ENCODE peak calls at places on chromosomes 3 and 15, in five cellular contexts. F, Q, A, M and B are unnamed samples.

GRCh38 chr3:67699877-67700276 is 45.5 kb upstream of the SUCLG2 start:
- DNase-seq in M (no peak), Q (no peak), F (no peak), A (no peak), B (no peak)

GRCh38 chr15:90000175-90000923 is 775 bp upstream of the ZNF710 start:
- DNase-seq in A (peak), Q (peak), F (peak), M (no peak), B (peak)

GRCh38 chr3:48560648-48561018 is 2.9 kb downstream of the UCN2 start:
- DNase-seq in M (no peak), F (peak), Q (no peak), A (no peak), B (no peak)

GRCh38 chr3:196645091-196645490 is 5.6 kb downstream of the NRROS start:
- DNase-seq in Q (no peak), M (no peak), F (no peak), A (no peak), B (no peak)

GRCh38 chr3:49007771-49008528 is 759 bp downstream of the WDR6 start:
- DNase-seq in A (peak), Q (peak), F (peak), M (peak), B (peak)

GRCh38 chr3:98584563-98584962 is 8.8 kb downstream of the CPOX start:
- DNase-seq in M (no peak), Q (no peak), F (no peak), A (no peak), B (no peak)

GRCh38 chr3:160808838-160809237 is 52.8 kb downstream of the PPM1L start:
- DNase-seq in M (no peak), F (no peak), Q (no peak), A (no peak), B (no peak)

GRCh38 chr15:43187544-43188155 is 2.4 kb downstream of the CCNDBP1 start:
- DNase-seq in F (peak), M (peak), Q (no peak), A (no peak), B (peak)

GRCh38 chr3:43394071-43394501 is 107.7 kb downstream of the SNRK start:
- DNase-seq in A (no peak), Q (no peak), M (no peak), F (peak), B (peak)

GRCh38 chr3:53162672-53163458 is 1.9 kb downstream of the PRKCD start:
- DNase-seq in F (peak), A (no peak), Q (no peak), M (no peak), B (no peak)

GRCh38 chr3:102514241-102514640 is 79.4 kb downstream of the ZPLD1 start:
- DNase-seq in Q (no peak), A (no peak), F (no peak), M (no peak), B (no peak)

GRCh38 chr15:52794665-52795463 is 4.7 kb upstream of the ONECUT1 start:
- DNase-seq in M (no peak), F (no peak), A (peak), Q (peak), B (no peak)
- H3K4me3 ChIP-seq in M (no peak), F (no peak), A (peak), Q (no peak), B (no peak)

DNA sequence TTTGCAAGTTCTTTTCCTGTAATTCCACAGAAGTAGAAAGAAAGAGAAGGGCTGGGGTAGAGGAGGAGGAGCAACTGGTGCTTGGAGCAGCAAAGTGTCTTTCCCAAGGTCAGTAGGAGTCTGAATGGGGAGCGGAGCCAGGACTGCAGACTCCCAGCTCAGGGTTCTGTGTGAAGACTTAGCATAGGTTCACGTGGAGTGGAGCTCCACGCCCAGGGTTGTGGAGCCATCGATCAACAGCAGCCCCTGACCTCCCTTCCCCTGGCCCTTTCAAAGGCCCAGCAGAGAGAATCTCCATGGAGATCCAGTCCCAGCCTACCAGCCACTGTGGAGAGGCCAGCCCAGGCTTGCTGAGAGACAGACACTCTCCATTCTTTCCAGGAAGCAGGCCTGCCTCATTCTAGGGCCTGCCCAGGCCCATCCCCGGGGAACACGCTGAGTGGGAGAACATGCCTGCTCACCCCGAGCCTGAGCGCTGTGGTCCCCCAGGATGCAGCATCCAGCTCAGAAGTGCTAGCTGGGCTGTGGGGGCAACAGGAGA is 62.1 kb downstream of the CORO2B start:
- DNase-seq in Q (no peak), F (no peak), M (no peak), A (no peak), B (no peak)
- H3K14ac ChIP-seq in Q (no peak), F (peak), M (peak), A (no peak), B (peak)

GRCh38 chr3:115860766-115861165 is 237.5 kb downstream of the GAP43 start:
- DNase-seq in A (no peak), Q (no peak), M (no peak), F (no peak), B (no peak)

GRCh38 chr3:115862824-115863223 is 239.5 kb downstream of the GAP43 start:
- DNase-seq in Q (no peak), M (no peak), A (peak), F (no peak), B (no peak)

GRCh38 chr3:115864912-115865311 is 241.6 kb downstream of the GAP43 start:
- DNase-seq in F (no peak), A (no peak), Q (no peak), M (no peak), B (peak)

GRCh38 chr3:115861166-115861733 is 237.9 kb downstream of the GAP43 start:
- DNase-seq in A (no peak), Q (no peak), F (no peak), M (no peak), B (no peak)

GRCh38 chr3:115862099-115862498 is 238.8 kb downstream of the GAP43 start:
- DNase-seq in F (no peak), A (no peak), Q (no peak), M (no peak), B (no peak)
- H3K4me3 ChIP-seq in F (no peak), A (no peak), Q (no peak), M (no peak), B (no peak)

DNA sequence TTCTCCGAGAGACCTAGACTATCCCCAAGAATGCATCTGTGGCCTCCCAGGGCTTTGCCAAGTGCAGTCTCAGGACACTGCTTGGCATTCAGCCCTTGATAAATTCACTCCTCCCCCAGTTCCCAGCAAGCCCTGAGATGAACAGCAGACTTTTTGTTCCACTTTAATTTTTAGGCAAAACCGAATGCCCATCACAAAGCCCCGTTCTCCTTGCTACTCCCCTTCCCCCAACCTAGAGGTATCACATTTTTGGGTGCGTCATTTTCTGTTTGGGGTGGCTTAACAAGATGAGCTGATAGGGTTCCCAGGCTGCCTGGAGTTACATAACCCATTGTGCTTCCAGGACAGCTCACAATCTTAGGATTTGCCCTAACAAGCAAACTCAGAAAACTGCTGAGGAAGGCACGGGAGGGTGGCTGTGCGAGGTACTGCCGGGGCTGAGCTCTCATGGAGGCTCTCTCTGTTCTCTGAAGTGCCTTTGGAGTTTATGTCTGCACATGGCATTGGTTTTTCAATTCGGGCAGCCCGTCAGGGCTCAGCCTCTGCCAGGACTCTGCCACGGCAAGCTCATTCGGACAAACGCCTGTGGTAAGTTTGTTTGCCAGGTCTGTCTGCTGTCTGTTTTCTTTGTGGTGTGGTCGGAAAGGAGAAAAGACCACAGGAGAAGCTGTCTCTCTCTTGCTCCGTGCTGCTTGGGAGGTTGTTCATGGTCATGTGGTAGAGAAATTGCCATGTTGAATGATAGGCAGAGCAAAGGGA is at the start of gene TRAK1:
- DNase-seq in Q (no peak), A (no peak), F (no peak), M (no peak), B (no peak)
- H3K14ac ChIP-seq in Q (no peak), A (no peak), F (no peak), M (no peak), B (no peak)

GRCh38 chr15:82571722-82572222 is 31.5 kb upstream of the RPS17 start:
- DNase-seq in F (peak), A (peak), M (no peak), Q (peak), B (peak)
- H3K4me3 ChIP-seq in F (peak), A (peak), M (peak), Q (peak), B (peak)